ENCODE peak calls at places on chromosomes 3 and 15, in five cellular contexts. One of them, this sample, is unnamed.

GRCh38 chr3:114608293-114608692 is 314.5 kb downstream of the TIGIT start:
- DNase-seq in RKO: peak
- DNase-seq in M059J: peak
- DNase-seq in glutamatergic neuron: no peak
- DNase-seq in anterior cingulate cortex: no peak
- DNase-seq in this sample: no peak

GRCh38 chr3:29079358-29079757 is 201.5 kb upstream of the RBMS3 start:
- DNase-seq in glutamatergic neuron: no peak
- DNase-seq in anterior cingulate cortex: no peak
- DNase-seq in RKO: no peak
- DNase-seq in M059J: no peak
- DNase-seq in this sample: no peak

GRCh38 chr3:72446406-72447058 is 401.7 kb downstream of the SHQ1 start:
- DNase-seq in glutamatergic neuron: no peak
- DNase-seq in anterior cingulate cortex: peak
- DNase-seq in M059J: peak
- DNase-seq in RKO: peak
- DNase-seq in this sample: no peak

GRCh38 chr3:136787226-136787793 is 31.6 kb upstream of the SLC35G2 start:
- DNase-seq in glutamatergic neuron: no peak
- DNase-seq in M059J: peak
- DNase-seq in anterior cingulate cortex: no peak
- DNase-seq in RKO: no peak
- DNase-seq in this sample: no peak

GRCh38 chr15:27608248-27608647 is 490.9 kb downstream of the OCA2 start:
- DNase-seq in RKO: no peak
- DNase-seq in anterior cingulate cortex: no peak
- DNase-seq in M059J: no peak
- DNase-seq in glutamatergic neuron: no peak
- DNase-seq in this sample: no peak

GRCh38 chr3:138890555-138891187 is 55.9 kb upstream of the PIK3CB start:
- DNase-seq in glutamatergic neuron: no peak
- DNase-seq in M059J: peak
- DNase-seq in RKO: no peak
- DNase-seq in anterior cingulate cortex: no peak
- DNase-seq in this sample: no peak

GRCh38 chr3:33063651-33064051 is 33.3 kb downstream of the GLB1 start:
- DNase-seq in anterior cingulate cortex: no peak
- DNase-seq in M059J: no peak
- DNase-seq in glutamatergic neuron: no peak
- DNase-seq in RKO: no peak
- DNase-seq in this sample: no peak

GRCh38 chr3:142489572-142490323 is 41.9 kb upstream of the XRN1 start:
- DNase-seq in glutamatergic neuron: no peak
- DNase-seq in RKO: no peak
- DNase-seq in M059J: peak
- DNase-seq in anterior cingulate cortex: no peak
- DNase-seq in this sample: no peak

GRCh38 chr15:39075311-39075710 is 505.6 kb upstream of the THBS1 start:
- DNase-seq in M059J: peak
- DNase-seq in RKO: no peak
- DNase-seq in anterior cingulate cortex: no peak
- DNase-seq in glutamatergic neuron: no peak
- DNase-seq in this sample: no peak

GRCh38 chr3:125602752-125603649 is 7.7 kb upstream of the OSBPL11 start:
- DNase-seq in anterior cingulate cortex: no peak
- DNase-seq in M059J: peak
- DNase-seq in RKO: peak
- DNase-seq in glutamatergic neuron: no peak
- DNase-seq in this sample: no peak

GRCh38 chr15:90174140-90174891 is 26.8 kb upstream of the SEMA4B start:
- DNase-seq in RKO: no peak
- DNase-seq in M059J: peak
- DNase-seq in glutamatergic neuron: no peak
- DNase-seq in anterior cingulate cortex: peak
- DNase-seq in this sample: no peak

GRCh38 chr3:154819491-154819890 is 260.6 kb upstream of the MME start:
- DNase-seq in RKO: no peak
- DNase-seq in anterior cingulate cortex: no peak
- DNase-seq in glutamatergic neuron: no peak
- DNase-seq in M059J: no peak
- DNase-seq in this sample: no peak

GRCh38 chr3:190566043-190566933 is 52.4 kb downstream of the IL1RAP start:
- DNase-seq in glutamatergic neuron: no peak
- DNase-seq in anterior cingulate cortex: no peak
- DNase-seq in M059J: peak
- DNase-seq in RKO: peak
- DNase-seq in this sample: no peak

GRCh38 chr3:28575100-28575747 is 226.6 kb upstream of the AZI2 start:
- DNase-seq in M059J: peak
- DNase-seq in anterior cingulate cortex: peak
- DNase-seq in RKO: no peak
- DNase-seq in glutamatergic neuron: peak
- DNase-seq in this sample: peak

GRCh38 chr3:172087827-172088580 is 48.6 kb downstream of the FNDC3B start:
- DNase-seq in anterior cingulate cortex: no peak
- DNase-seq in glutamatergic neuron: no peak
- DNase-seq in M059J: no peak
- DNase-seq in RKO: no peak
- DNase-seq in this sample: no peak

GRCh38 chr3:36494461-36495109 is 114.3 kb downstream of the STAC start:
- DNase-seq in M059J: no peak
- DNase-seq in anterior cingulate cortex: no peak
- DNase-seq in RKO: no peak
- DNase-seq in glutamatergic neuron: no peak
- DNase-seq in this sample: no peak

GRCh38 chr15:74172751-74173544 is 562 bp upstream of the ISLR start:
- DNase-seq in anterior cingulate cortex: no peak
- DNase-seq in M059J: no peak
- DNase-seq in glutamatergic neuron: peak
- DNase-seq in RKO: no peak
- DNase-seq in this sample: peak

GRCh38 chr15:26889298-26889898 is 22.5 kb downstream of the GABRA5 start:
- DNase-seq in RKO: peak
- DNase-seq in glutamatergic neuron: no peak
- DNase-seq in anterior cingulate cortex: no peak
- DNase-seq in M059J: peak
- DNase-seq in this sample: peak

GRCh38 chr3:190307164-190307545 is 15.1 kb downstream of the CLDN1 start:
- DNase-seq in M059J: no peak
- DNase-seq in RKO: no peak
- DNase-seq in anterior cingulate cortex: no peak
- DNase-seq in glutamatergic neuron: no peak
- DNase-seq in this sample: no peak

GRCh38 chr3:192887047-192887446 is 30.6 kb downstream of the MB21D2 start:
- DNase-seq in RKO: no peak
- DNase-seq in anterior cingulate cortex: no peak
- DNase-seq in glutamatergic neuron: no peak
- DNase-seq in M059J: peak
- DNase-seq in this sample: no peak

GRCh38 chr3:41900265-41900664 is 61.6 kb downstream of the ULK4 start:
- DNase-seq in M059J: peak
- DNase-seq in anterior cingulate cortex: no peak
- DNase-seq in RKO: no peak
- DNase-seq in glutamatergic neuron: no peak
- DNase-seq in this sample: no peak

GRCh38 chr3:156644958-156645357 is 29.4 kb upstream of the TIPARP start:
- DNase-seq in RKO: no peak
- DNase-seq in anterior cingulate cortex: no peak
- DNase-seq in glutamatergic neuron: no peak
- DNase-seq in M059J: no peak
- DNase-seq in this sample: no peak